ENCODE peak calls at places on chromosomes 11 and 22, in eight cellular contexts. F, Y, I, J, D, Z, P and Q are unnamed samples.

GRCh38 chr11:117684731-117685130 is 112.3 kb downstream of the DSCAML1 start:
- DNase-seq in D (no peak), Z (no peak), J (no peak), P (no peak), Y (no peak), F (no peak), I (no peak), Q (no peak)

GRCh38 chr11:115506909-115507649 is 2.9 kb upstream of the CADM1 start:
- DNase-seq in P (no peak), I (no peak), Z (no peak), Y (no peak), F (no peak), J (no peak), D (no peak), Q (no peak)

GRCh38 chr11:71129624-71130023 is 122.8 kb downstream of the SHANK2 start:
- DNase-seq in Z (no peak), I (no peak), D (no peak), F (no peak), P (no peak), Y (no peak), J (no peak), Q (no peak)

GRCh38 chr22:43007519-43008102 is 7.3 kb downstream of the PACSIN2 start:
- DNase-seq in J (no peak), D (peak), P (no peak), Y (no peak), F (no peak), Z (no peak), I (peak), Q (no peak)

GRCh38 chr22:30015229-30015797 is 65.0 kb upstream of the HORMAD2 start:
- DNase-seq in D (no peak), Z (no peak), I (no peak), F (no peak), J (no peak), Y (no peak), P (no peak), Q (no peak)

GRCh38 chr22:49350441-49351121 is 477.1 kb downstream of the BRD1 start:
- DNase-seq in J (no peak), D (peak), I (no peak), Y (no peak), P (no peak), F (no peak), Z (no peak), Q (no peak)

GRCh38 chr11:111462329-111462728 is 49.9 kb downstream of the BTG4 start:
- DNase-seq in J (no peak), F (no peak), Z (no peak), D (no peak), Y (no peak), P (no peak), I (no peak), Q (peak)

GRCh38 chr11:45859661-45860140 is 12.4 kb downstream of the CRY2 start:
- DNase-seq in Z (no peak), Y (no peak), I (peak), D (peak), P (peak), J (peak), F (no peak), Q (no peak)

GRCh38 chr11:83157755-83158473 is 983 bp downstream of the PCF11 start:
- DNase-seq in I (peak), J (peak), D (peak), F (peak), P (no peak), Z (no peak), Y (no peak), Q (peak)

GRCh38 chr11:47886096-47886495 is 37.9 kb upstream of the NUP160 start:
- DNase-seq in I (peak), D (no peak), J (no peak), F (no peak), Z (no peak), P (no peak), Y (no peak), Q (no peak)

GRCh38 chr11:118609380-118610219 is 2.2 kb downstream of the PHLDB1 start:
- DNase-seq in F (peak), J (peak), D (no peak), I (no peak), Z (no peak), Y (no peak), P (no peak), Q (no peak)

GRCh38 chr11:6397156-6397555 is 6.9 kb downstream of the SMPD1 start:
- DNase-seq in Z (no peak), I (no peak), Y (no peak), F (no peak), J (no peak), P (no peak), D (no peak), Q (no peak)

GRCh38 chr11:60084866-60085265 is 3.6 kb upstream of the MS4A2 start:
- DNase-seq in Z (no peak), I (no peak), F (no peak), J (no peak), P (no peak), Y (no peak), D (no peak), Q (no peak)

GRCh38 chr11:130719516-130719915 is 196.8 kb downstream of the SNX19 start:
- DNase-seq in J (no peak), I (peak), P (no peak), D (no peak), F (no peak), Z (no peak), Y (no peak), Q (no peak)